ENCODE peak calls at places on chromosomes 13 and 19, in nine cellular contexts. G, C, N, Z, R, M, Y, O and V are unnamed samples.

GRCh38 chr19:29810504-29810871 is 1.3 kb upstream of the CCNE1 start:
- DNase-seq in G (no peak), Z (peak; percentile 25), C (no peak), R (no peak), O (peak; percentile 47), Y (peak; percentile 21), M (peak; percentile 33), N (no peak), V (peak; percentile 47)

GRCh38 chr19:33724021-33724722 is 72.5 kb upstream of the KCTD15 start:
- DNase-seq in M (no peak), N (peak; percentile 55), R (peak; percentile 31), C (no peak), O (no peak), Z (no peak), Y (no peak), G (no peak), V (no peak)

GRCh38 chr13:38685974-38686571 is 804 bp upstream of the FREM2 start:
- DNase-seq in Y (peak; percentile 63), N (no peak), O (peak; percentile 4), C (no peak), Z (no peak), R (no peak), M (no peak), G (no peak), V (peak; percentile 58)

GRCh38 chr13:112740502-112741131 is 50.8 kb downstream of the ATP11A start:
- DNase-seq in M (peak; percentile 95), Z (no peak), Y (peak; percentile 47), O (no peak), G (peak; percentile 80), C (peak; percentile 79), N (peak; percentile 67), R (peak; percentile 56), V (peak; percentile 52)

GRCh38 chr13:51158923-51159322 is 47.8 kb upstream of the C13orf42 start:
- DNase-seq in M (no peak), C (no peak), R (no peak), Z (no peak), N (no peak), Y (no peak), G (no peak), O (no peak), V (no peak)

GRCh38 chr13:43232866-43233265 is 209.5 kb downstream of the DNAJC15 start:
- DNase-seq in M (peak; percentile 77), Y (no peak), O (peak; percentile 1), R (no peak), C (no peak), N (no peak), Z (no peak), G (no peak), V (no peak)

GRCh38 chr13:42110410-42111155 is 62.1 kb downstream of the DGKH start:
- DNase-seq in M (peak; percentile 82), O (peak; percentile 63), Y (peak; percentile 30), C (no peak), G (no peak), N (no peak), Z (no peak), R (no peak), V (peak; percentile 76)

GRCh38 chr13:54241719-54242118 is 1213.1 kb downstream of the OLFM4 start:
- DNase-seq in C (no peak), G (no peak), N (no peak), O (no peak), R (no peak), Z (no peak), Y (no peak), M (no peak), V (peak; percentile 37)

GRCh38 chr13:41178040-41178439 is 16.3 kb downstream of the KBTBD7 start:
- DNase-seq in Z (no peak), C (no peak), G (no peak), Y (no peak), N (no peak), R (no peak), O (no peak), M (peak; percentile 47), V (no peak)

DNA sequence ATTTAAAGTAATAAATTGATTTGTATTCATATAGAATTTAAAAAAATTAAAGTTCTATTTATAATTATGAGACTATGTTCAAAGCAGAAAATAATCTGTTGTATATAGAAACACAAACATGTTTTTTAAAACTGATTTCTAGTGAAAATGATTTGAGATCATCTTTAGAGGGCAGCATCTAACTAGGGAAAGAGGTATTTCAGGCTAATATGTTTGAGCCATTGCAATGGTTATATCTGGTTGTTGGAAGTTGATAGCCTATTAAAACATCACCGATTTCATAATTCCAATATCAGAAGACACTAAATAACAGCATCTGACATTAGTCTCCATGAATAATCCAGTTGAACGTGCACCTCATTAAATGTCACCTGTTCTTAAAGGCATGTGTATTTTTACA is 79.8 kb upstream of the SLITRK6 start:
- DNase-seq in O (no peak), N (no peak), M (no peak), Y (no peak), Z (no peak), G (no peak), R (no peak), C (no peak), V (no peak)
- TF ChIP-seq CTCF in O (no peak), N (no peak), M (no peak), Y (no peak), Z (no peak), G (no peak), R (no peak), C (no peak), V (peak; percentile 26)

DNA sequence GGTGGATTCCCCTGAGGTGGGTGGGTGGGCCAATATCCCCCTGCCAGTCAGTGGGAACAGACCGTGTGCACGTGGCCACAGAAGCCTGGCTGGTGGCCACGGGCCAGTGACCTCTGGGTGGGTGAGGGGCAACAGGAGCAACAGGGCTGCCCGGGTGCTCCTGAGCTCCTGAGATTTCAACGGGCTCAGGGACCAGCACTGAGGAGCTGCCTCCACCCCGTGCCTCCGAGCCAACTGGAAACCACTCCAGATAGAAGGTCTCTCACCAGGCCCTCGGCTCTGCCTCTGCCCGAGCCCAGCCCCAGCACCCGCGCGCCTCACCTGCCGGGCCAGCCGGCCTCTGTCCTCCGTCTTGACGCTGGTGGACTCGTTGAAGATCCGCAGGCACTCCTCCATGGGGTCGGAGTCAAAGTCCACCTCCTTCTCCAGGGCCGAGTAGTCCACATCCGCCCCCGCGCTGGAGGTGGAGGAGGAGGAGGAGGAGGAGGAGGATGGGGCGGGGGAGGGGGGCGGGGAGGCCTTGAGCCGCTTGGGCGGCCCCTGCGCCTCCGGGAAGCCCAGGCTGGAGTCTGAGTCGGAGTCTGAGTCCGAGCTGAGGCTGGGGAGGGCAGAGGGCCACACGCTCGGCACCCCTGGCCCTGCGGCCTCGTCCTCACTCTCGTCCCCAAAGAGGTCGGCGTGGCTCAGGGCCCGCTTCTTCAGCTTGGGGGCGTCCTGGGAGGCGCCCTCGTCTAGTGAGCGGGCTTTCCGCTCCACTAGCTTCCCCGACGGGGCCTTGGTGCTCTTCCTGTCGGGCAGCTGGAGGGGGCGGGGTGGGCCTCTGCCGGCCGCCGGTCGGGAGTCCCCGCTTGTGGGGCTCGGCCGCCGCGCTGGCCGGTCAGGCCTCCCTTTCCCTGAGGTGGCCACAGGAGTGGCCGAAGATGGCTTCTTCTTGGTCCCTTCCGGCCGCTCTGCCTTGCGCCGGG is 14.8 kb upstream of the ATP8B3 start:
- DNase-seq in R (peak; percentile 60), C (no peak), N (no peak), G (no peak), M (no peak), Z (no peak), Y (no peak), O (peak; percentile 36), V (peak; percentile 75)
- H3K4me1 ChIP-seq in R (peaks cover 7% of the 10 kb centered on the region), C (peaks cover 17% of the 10 kb centered on the region), N (no peaks in the 10 kb centered on the region), G (peaks cover 5% of the 10 kb centered on the region), M (peaks cover 4% of the 10 kb centered on the region), Z (peaks cover 4% of the 10 kb centered on the region), Y (no peaks in the 10 kb centered on the region), O (peaks cover 10% of the 10 kb centered on the region), V (peaks cover 5% of the 10 kb centered on the region)

DNA sequence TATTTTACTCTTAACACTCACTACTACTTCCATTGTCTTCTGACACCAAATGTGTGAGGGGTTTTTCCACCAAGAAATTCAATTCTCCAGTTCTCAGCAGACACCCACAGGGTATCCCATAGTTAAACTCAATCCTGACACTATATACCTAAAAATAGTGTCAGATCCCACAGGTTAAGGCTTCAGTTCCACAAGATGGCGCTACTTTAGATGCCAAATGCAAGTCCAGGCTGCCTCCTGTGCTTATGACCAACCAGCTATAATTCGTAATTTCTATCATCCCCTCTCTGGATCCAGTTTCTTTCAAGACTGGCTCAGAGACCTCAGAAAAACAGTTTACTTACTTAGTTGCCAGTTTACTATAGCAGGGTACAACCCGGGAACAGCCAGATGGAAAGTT is 1146.2 kb upstream of the SPRY2 start:
- DNase-seq in M (no peak), R (no peak), O (peak; percentile 50), G (no peak), Y (peak; percentile 22), N (no peak), Z (no peak), C (no peak), V (peak; percentile 52)
- TF ChIP-seq CTCF in M (no peak), R (no peak), O (no peak), G (no peak), Y (no peak), N (no peak), Z (no peak), C (no peak), V (peak; percentile 47)

GRCh38 chr19:38678891-38679494 is 31.5 kb downstream of the ACTN4 start:
- DNase-seq in Y (no peak), M (no peak), G (no peak), C (no peak), Z (no peak), N (no peak), O (no peak), R (no peak), V (no peak)

GRCh38 chr19:38676023-38676877 is 28.8 kb downstream of the ACTN4 start:
- DNase-seq in G (no peak), Y (no peak), C (no peak), Z (no peak), N (no peak), M (peak; percentile 78), R (no peak), O (no peak), V (peak; percentile 77)

GRCh38 chr19:38678217-38678890 is 30.9 kb downstream of the ACTN4 start:
- DNase-seq in N (no peak), Y (no peak), G (no peak), M (no peak), O (no peak), C (no peak), R (no peak), Z (no peak), V (no peak)

GRCh38 chr19:38675611-38676010 is 28.2 kb downstream of the ACTN4 start:
- DNase-seq in R (peak; percentile 80), N (no peak), O (no peak), Z (no peak), Y (no peak), C (no peak), M (no peak), G (no peak), V (peak; percentile 32)

DNA sequence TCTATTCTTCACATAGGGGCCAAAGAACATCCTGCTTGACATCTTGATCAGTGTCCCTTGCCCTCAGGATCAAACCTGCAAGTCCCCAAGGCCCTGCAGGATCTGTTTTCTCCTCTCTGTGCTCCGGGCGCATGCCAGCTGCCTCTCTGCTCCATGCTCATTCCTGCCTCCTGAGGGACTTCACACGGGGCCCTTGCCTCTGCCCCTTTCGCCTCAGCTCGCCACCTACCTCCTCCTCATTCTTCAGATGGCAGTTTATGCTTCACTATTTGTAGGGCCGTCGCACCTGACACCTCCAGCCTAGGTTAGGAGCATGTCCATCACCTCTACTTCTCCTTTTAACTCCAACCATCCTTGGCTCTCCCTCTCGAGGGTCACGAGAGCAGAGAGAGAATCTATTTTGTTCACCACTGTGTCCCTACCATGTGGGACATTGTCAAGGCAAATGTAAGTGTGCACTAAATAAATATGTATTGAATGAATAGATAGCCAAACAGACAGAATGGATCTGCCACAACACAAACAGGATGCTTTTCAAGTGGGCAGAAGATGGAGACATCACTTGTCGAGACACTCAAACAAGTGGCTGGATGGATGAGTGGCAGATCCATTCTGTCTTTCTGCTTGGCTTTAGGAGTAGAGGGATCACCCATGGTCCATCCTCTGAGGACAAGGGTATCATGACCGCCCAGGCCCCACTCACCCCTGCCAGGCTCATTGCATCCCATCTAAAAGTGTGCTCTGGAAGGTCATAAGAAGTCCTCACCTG is 29.6 kb downstream of the ACTN4 start:
- DNase-seq in R (no peak), Y (no peak), Z (no peak), C (no peak), M (no peak), O (no peak), N (no peak), G (no peak), V (no peak)
- H3K4me1 ChIP-seq in R (peaks cover 7% of the 10 kb centered on the region), Y (peaks cover 13% of the 10 kb centered on the region), Z (peaks cover 5% of the 10 kb centered on the region), C (peaks cover 95% of the 10 kb centered on the region), M (peaks cover 53% of the 10 kb centered on the region), O (peaks cover 90% of the 10 kb centered on the region), N (peaks cover 82% of the 10 kb centered on the region), G (peaks cover 91% of the 10 kb centered on the region), V (peaks cover 61% of the 10 kb centered on the region)